ENCODE peak calls at places on chromosomes 11 and 22, in seven cellular contexts. N is SJSA1, R is PC-9, A is A549, F is suprapubic skin, M is uterus, U is H9. T is an unnamed sample.
A peak's percentile ranks its signal among the peaks of the same experiment; 100 is the strongest.

GRCh38 chr11:117482881-117483280 is 155.2 kb downstream of the CEP164 start:
- DNase-seq in N (no peak), R (no peak), A (no peak), F (no peak), M (no peak), U (no peak), T (no peak)

GRCh38 chr11:1116666-1117390 is 40.9 kb upstream of the MUC5AC start:
- DNase-seq in N (no peak), R (no peak), A (no peak), F (peak; percentile 72), M (no peak), U (no peak), T (no peak)

GRCh38 chr11:61334434-61335354 is 1.7 kb downstream of the TKFC start:
- DNase-seq in N (peak; percentile 55), R (peak; percentile 46), A (no peak), F (no peak), M (no peak), U (no peak), T (no peak)

GRCh38 chr22:50027639-50028537 is 15.3 kb upstream of the IL17REL start:
- DNase-seq in N (peak; percentile 46), R (peak; percentile 86), A (peak; percentile 37), F (peak; percentile 79), M (no peak), U (peak; percentile 22), T (peak; percentile 26)

GRCh38 chr22:49040111-49040510 is 787.6 kb downstream of the BRD1 start:
- DNase-seq in N (no peak), R (no peak), A (no peak), F (no peak), M (no peak), U (no peak), T (no peak)

GRCh38 chr22:24471570-24471969 is 23.6 kb upstream of the UPB1 start:
- DNase-seq in N (no peak), R (no peak), A (no peak), F (no peak), M (peak; percentile 70), U (no peak), T (no peak)

GRCh38 chr22:37472418-37473006 is 13.7 kb downstream of the MFNG start:
- DNase-seq in N (no peak), R (peak; percentile 56), A (peak; percentile 80), F (no peak), M (no peak), U (peak; percentile 63), T (no peak)

GRCh38 chr11:71144736-71145135 is 107.6 kb downstream of the SHANK2 start:
- DNase-seq in N (no peak), R (no peak), A (no peak), F (no peak), M (no peak), U (no peak), T (no peak)

GRCh38 chr22:17176715-17177114 is 17.6 kb upstream of the HDHD5 start:
- DNase-seq in N (no peak), R (no peak), A (no peak), F (no peak), M (no peak), U (no peak), T (no peak)

GRCh38 chr11:86941871-86942208 is 13.4 kb downstream of the FZD4 start:
- DNase-seq in N (no peak), R (no peak), A (no peak), F (no peak), M (no peak), U (no peak), T (no peak)

GRCh38 chr11:119782673-119783072 is 53.7 kb upstream of the NECTIN1 start:
- DNase-seq in N (no peak), R (no peak), A (no peak), F (no peak), M (peak; percentile 29), U (no peak), T (no peak)

GRCh38 chr22:20624161-20624616 is 116.8 kb downstream of the MED15 start:
- DNase-seq in N (no peak), R (no peak), A (no peak), F (no peak), M (no peak), U (no peak), T (no peak)

GRCh38 chr22:25357056-25357455 is 137.6 kb downstream of the CRYBB2 start:
- DNase-seq in N (no peak), R (no peak), A (no peak), F (peak; percentile 35), M (no peak), U (no peak), T (no peak)

GRCh38 chr11:119134389-119134978 is 13.1 kb downstream of the HINFP start:
- DNase-seq in N (no peak), R (no peak), A (peak; percentile 47), F (no peak), M (no peak), U (no peak), T (no peak)

GRCh38 chr11:2526808-2527381 is 82.1 kb downstream of the KCNQ1 start:
- DNase-seq in N (peak; percentile 50), R (no peak), A (no peak), F (peak; percentile 80), M (peak; percentile 12), U (peak; percentile 51), T (no peak)

GRCh38 chr11:65355013-65355775 is 643 bp downstream of the TIGD3 start:
- DNase-seq in N (no peak), R (peak; percentile 44), A (peak; percentile 37), F (no peak), M (peak; percentile 43), U (peak; percentile 49), T (no peak)

GRCh38 chr22:50303848-50304527 is 3.5 kb downstream of the PLXNB2 start:
- DNase-seq in N (no peak), R (peak; percentile 95), A (no peak), F (no peak), M (peak; percentile 60), U (peak; percentile 77), T (no peak)

GRCh38 chr22:45164217-45165123 is 745 bp downstream of the NUP50 start:
- DNase-seq in N (no peak), R (peak; percentile 26), A (peak; percentile 15), F (no peak), M (peak; percentile 36), U (no peak), T (no peak)
- H3K4me1 ChIP-seq in N (peaks cover 43% of the 10 kb centered on the region), R (peaks cover 28% of the 10 kb centered on the region), A (peaks cover 37% of the 10 kb centered on the region), F (peaks cover 60% of the 10 kb centered on the region), M (peaks cover 5% of the 10 kb centered on the region), U (no peaks in the 10 kb centered on the region), T (peaks cover 25% of the 10 kb centered on the region)

GRCh38 chr11:19722702-19723101 is 10.1 kb downstream of the NAV2 start:
- DNase-seq in N (no peak), R (no peak), A (no peak), F (no peak), M (no peak), U (no peak), T (no peak)

GRCh38 chr11:19715373-19715772 is 2.7 kb downstream of the NAV2 start:
- DNase-seq in N (peak; percentile 72), R (peak; percentile 42), A (peak; percentile 29), F (no peak), M (no peak), U (no peak), T (no peak)

GRCh38 chr11:19723572-19724342 is 11.1 kb downstream of the NAV2 start:
- DNase-seq in N (peak; percentile 49), R (peak; percentile 78), A (no peak), F (no peak), M (no peak), U (no peak), T (no peak)

GRCh38 chr11:19718976-19719375 is 6.3 kb downstream of the NAV2 start:
- DNase-seq in N (no peak), R (no peak), A (no peak), F (no peak), M (no peak), U (no peak), T (no peak)

DNA sequence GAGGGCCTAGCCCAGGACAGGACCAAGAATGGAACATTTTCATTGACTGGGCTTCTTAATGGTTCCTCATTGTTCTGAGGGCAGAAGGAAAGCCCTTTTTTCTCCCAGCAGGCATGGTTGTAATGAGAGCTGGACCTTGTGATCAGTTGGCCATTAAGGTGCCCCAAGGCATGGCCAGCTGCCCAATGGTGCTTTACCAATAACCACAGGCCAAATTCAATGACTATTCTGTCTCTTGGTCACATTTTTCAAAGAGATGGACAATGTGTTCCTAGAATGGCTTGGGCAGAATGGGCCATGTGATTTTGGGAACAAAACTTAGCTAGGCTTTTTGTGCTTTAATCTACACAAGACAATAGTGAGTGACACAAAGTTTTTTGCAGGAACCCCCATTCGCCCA is 7.3 kb downstream of the NAV2 start:
- DNase-seq in N (no peak), R (no peak), A (no peak), F (no peak), M (no peak), U (no peak), T (no peak)
- H3K4me1 ChIP-seq in N (peaks cover 29% of the 10 kb centered on the region), R (peaks cover 66% of the 10 kb centered on the region), A (peaks cover 31% of the 10 kb centered on the region), F (peaks cover 25% of the 10 kb centered on the region), M (peaks cover 5% of the 10 kb centered on the region), U (no peaks in the 10 kb centered on the region), T (peaks cover 9% of the 10 kb centered on the region)

GRCh38 chr22:46050916-46051614 is 74.1 kb upstream of the WNT7B start:
- DNase-seq in N (no peak), R (no peak), A (no peak), F (peak; percentile 76), M (peak; percentile 20), U (no peak), T (no peak)

GRCh38 chr22:46051646-46052045 is 74.7 kb upstream of the WNT7B start:
- DNase-seq in N (no peak), R (no peak), A (no peak), F (peak; percentile 50), M (no peak), U (no peak), T (no peak)

GRCh38 chr22:46047841-46048595 is 71.1 kb upstream of the WNT7B start:
- DNase-seq in N (no peak), R (no peak), A (no peak), F (peak; percentile 79), M (peak; percentile 32), U (no peak), T (no peak)

GRCh38 chr22:46050451-46050845 is 73.5 kb upstream of the WNT7B start:
- DNase-seq in N (no peak), R (no peak), A (no peak), F (peak; percentile 65), M (peak; percentile 12), U (no peak), T (no peak)

DNA sequence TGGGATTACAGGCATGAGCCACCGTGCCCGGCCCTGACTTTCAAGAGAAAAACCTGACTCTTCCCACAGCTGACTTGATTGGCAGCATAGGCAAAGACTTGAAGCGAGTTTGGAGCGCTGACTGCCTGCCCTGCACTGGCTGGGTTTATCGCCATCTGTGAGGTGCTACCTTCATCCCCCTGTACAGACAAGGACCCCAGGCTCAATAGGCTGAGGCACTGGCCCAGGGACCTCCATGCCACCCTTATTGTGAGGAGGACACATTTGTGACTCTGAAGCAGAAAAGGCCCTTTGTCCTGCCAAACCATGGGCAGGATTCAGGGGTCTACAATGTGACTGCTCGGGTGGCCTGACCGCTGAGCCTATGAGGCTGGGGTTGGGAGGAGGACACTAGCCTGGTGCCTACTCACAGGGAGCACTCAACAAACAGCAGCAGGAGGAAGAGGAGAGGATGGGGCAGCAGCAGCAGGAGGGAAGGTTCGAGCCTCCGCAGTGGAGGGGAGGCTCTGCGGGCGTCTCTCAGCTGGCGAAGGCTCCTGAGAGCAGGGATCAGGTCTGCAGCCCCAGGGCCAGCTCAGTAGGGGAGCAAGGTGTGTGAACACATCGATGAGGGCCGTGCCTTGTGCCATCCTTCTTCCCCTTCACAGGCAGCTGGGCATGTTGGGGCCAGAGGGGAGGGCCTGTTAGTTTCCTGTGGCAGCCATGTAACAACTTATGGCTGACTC is 72.9 kb upstream of the WNT7B start:
- DNase-seq in N (no peak), R (no peak), A (no peak), F (peak; percentile 67), M (peak; percentile 14), U (no peak), T (no peak)
- H3K4me1 ChIP-seq in N (peaks cover 45% of the 10 kb centered on the region), R (peaks cover 27% of the 10 kb centered on the region), A (peaks cover 12% of the 10 kb centered on the region), F (peaks cover 93% of the 10 kb centered on the region), M (peaks cover 16% of the 10 kb centered on the region), U (no peaks in the 10 kb centered on the region), T (peaks cover 77% of the 10 kb centered on the region)

GRCh38 chr11:6614446-6614845 is 2.4 kb upstream of the TAF10 start:
- DNase-seq in N (no peak), R (no peak), A (no peak), F (no peak), M (no peak), U (no peak), T (no peak)
- H3K4me1 ChIP-seq in N (peaks cover 40% of the 10 kb centered on the region), R (peaks cover 7% of the 10 kb centered on the region), A (peaks cover 23% of the 10 kb centered on the region), F (peaks cover 47% of the 10 kb centered on the region), M (peaks cover 25% of the 10 kb centered on the region), U (no peaks in the 10 kb centered on the region), T (peaks cover 25% of the 10 kb centered on the region)

T was measured in keratinocyte.